ENCODE peak calls at places on chromosomes 13 and 19, in ten cellular contexts. One of them, this sample, is unnamed.
A peak's percentile ranks its signal among the peaks of the same experiment; 100 is the strongest.

GRCh38 chr19:44759083-44759804 is 10.7 kb downstream of the BCL3 start:
- DNase-seq in SK-N-SH: no peak
- DNase-seq in mucosa of descending colon: no peak
- DNase-seq in brain microvascular endothelial cell: no peak
- DNase-seq in HFFc6: no peak
- DNase-seq in cardiac muscle cell: no peak
- DNase-seq in GM23338: no peak
- DNase-seq in stomach: no peak
- DNase-seq in endothelial cell: no peak
- DNase-seq in fibroblast of mammary gland: no peak
- DNase-seq in this sample: no peak

GRCh38 chr13:74528751-74529513 is 394.7 kb upstream of the KLF12 start:
- DNase-seq in HFFc6: no peak
- DNase-seq in GM23338: no peak
- DNase-seq in mucosa of descending colon: no peak
- DNase-seq in cardiac muscle cell: no peak
- DNase-seq in fibroblast of mammary gland: no peak
- DNase-seq in endothelial cell: no peak
- DNase-seq in SK-N-SH: no peak
- DNase-seq in brain microvascular endothelial cell: no peak
- DNase-seq in stomach: no peak
- DNase-seq in this sample: no peak

GRCh38 chr19:35093941-35094647 is 21.5 kb upstream of the FXYD3 start:
- DNase-seq in stomach: no peak
- DNase-seq in HFFc6: no peak
- DNase-seq in GM23338: no peak
- DNase-seq in mucosa of descending colon: no peak
- DNase-seq in endothelial cell: no peak
- DNase-seq in fibroblast of mammary gland: no peak
- DNase-seq in SK-N-SH: peak; percentile 72
- DNase-seq in brain microvascular endothelial cell: no peak
- DNase-seq in cardiac muscle cell: no peak
- DNase-seq in this sample: no peak

GRCh38 chr13:20475927-20476691 is 49.5 kb downstream of the CRYL1 start:
- DNase-seq in cardiac muscle cell: no peak
- DNase-seq in brain microvascular endothelial cell: no peak
- DNase-seq in GM23338: peak; percentile 43
- DNase-seq in SK-N-SH: no peak
- DNase-seq in endothelial cell: no peak
- DNase-seq in mucosa of descending colon: peak; percentile 24
- DNase-seq in stomach: peak; percentile 77
- DNase-seq in fibroblast of mammary gland: no peak
- DNase-seq in HFFc6: no peak
- DNase-seq in this sample: no peak

GRCh38 chr13:102901615-102902305 is 55.9 kb downstream of the ERCC5 start:
- DNase-seq in mucosa of descending colon: no peak
- DNase-seq in fibroblast of mammary gland: peak; percentile 49
- DNase-seq in brain microvascular endothelial cell: peak; percentile 17
- DNase-seq in cardiac muscle cell: no peak
- DNase-seq in HFFc6: peak; percentile 9
- DNase-seq in GM23338: no peak
- DNase-seq in stomach: no peak
- DNase-seq in endothelial cell: no peak
- DNase-seq in SK-N-SH: no peak
- DNase-seq in this sample: peak; percentile 44

GRCh38 chr13:21242236-21242635 is 65.8 kb downstream of the MRPL57 start:
- DNase-seq in brain microvascular endothelial cell: no peak
- DNase-seq in mucosa of descending colon: no peak
- DNase-seq in HFFc6: no peak
- DNase-seq in endothelial cell: peak; percentile 47
- DNase-seq in cardiac muscle cell: no peak
- DNase-seq in stomach: no peak
- DNase-seq in GM23338: peak; percentile 79
- DNase-seq in SK-N-SH: peak; percentile 39
- DNase-seq in fibroblast of mammary gland: no peak
- DNase-seq in this sample: no peak

GRCh38 chr19:10228393-10228792 is 2.7 kb downstream of the S1PR2 start:
- DNase-seq in GM23338: no peak
- DNase-seq in endothelial cell: no peak
- DNase-seq in HFFc6: no peak
- DNase-seq in stomach: no peak
- DNase-seq in SK-N-SH: no peak
- DNase-seq in fibroblast of mammary gland: no peak
- DNase-seq in brain microvascular endothelial cell: no peak
- DNase-seq in mucosa of descending colon: no peak
- DNase-seq in cardiac muscle cell: no peak
- DNase-seq in this sample: no peak

GRCh38 chr13:52955505-52955904 is 73.1 kb upstream of the OLFM4 start:
- DNase-seq in stomach: no peak
- DNase-seq in brain microvascular endothelial cell: no peak
- DNase-seq in mucosa of descending colon: no peak
- DNase-seq in cardiac muscle cell: no peak
- DNase-seq in endothelial cell: no peak
- DNase-seq in HFFc6: no peak
- DNase-seq in SK-N-SH: no peak
- DNase-seq in GM23338: peak; percentile 88
- DNase-seq in fibroblast of mammary gland: no peak
- DNase-seq in this sample: no peak

GRCh38 chr13:52029569-52029968 is 5.1 kb downstream of the UTP14C start:
- DNase-seq in brain microvascular endothelial cell: no peak
- DNase-seq in GM23338: no peak
- DNase-seq in fibroblast of mammary gland: no peak
- DNase-seq in HFFc6: no peak
- DNase-seq in SK-N-SH: no peak
- DNase-seq in stomach: no peak
- DNase-seq in cardiac muscle cell: no peak
- DNase-seq in endothelial cell: no peak
- DNase-seq in mucosa of descending colon: peak; percentile 54
- DNase-seq in this sample: no peak

GRCh38 chr19:20171285-20171684 is 4.3 kb downstream of the ZNF486 start:
- DNase-seq in SK-N-SH: no peak
- DNase-seq in fibroblast of mammary gland: no peak
- DNase-seq in brain microvascular endothelial cell: no peak
- DNase-seq in HFFc6: no peak
- DNase-seq in endothelial cell: no peak
- DNase-seq in cardiac muscle cell: no peak
- DNase-seq in GM23338: no peak
- DNase-seq in mucosa of descending colon: no peak
- DNase-seq in stomach: no peak
- DNase-seq in this sample: no peak

GRCh38 chr19:20164456-20164855 is 2.6 kb upstream of the ZNF486 start:
- DNase-seq in HFFc6: no peak
- DNase-seq in fibroblast of mammary gland: no peak
- DNase-seq in mucosa of descending colon: no peak
- DNase-seq in SK-N-SH: no peak
- DNase-seq in endothelial cell: no peak
- DNase-seq in cardiac muscle cell: no peak
- DNase-seq in brain microvascular endothelial cell: no peak
- DNase-seq in GM23338: no peak
- DNase-seq in stomach: no peak
- DNase-seq in this sample: no peak

GRCh38 chr19:20162821-20163220 is 4.2 kb upstream of the ZNF486 start:
- DNase-seq in mucosa of descending colon: no peak
- DNase-seq in cardiac muscle cell: no peak
- DNase-seq in GM23338: no peak
- DNase-seq in HFFc6: no peak
- DNase-seq in SK-N-SH: no peak
- DNase-seq in endothelial cell: peak; percentile 42
- DNase-seq in stomach: no peak
- DNase-seq in fibroblast of mammary gland: no peak
- DNase-seq in brain microvascular endothelial cell: no peak
- DNase-seq in this sample: no peak

GRCh38 chr19:20167020-20167644 is at the start of gene ZNF486:
- DNase-seq in cardiac muscle cell: peak; percentile 97
- DNase-seq in fibroblast of mammary gland: peak; percentile 96
- DNase-seq in stomach: peak; percentile 97
- DNase-seq in brain microvascular endothelial cell: peak; percentile 98
- DNase-seq in GM23338: peak; percentile 100
- DNase-seq in mucosa of descending colon: peak; percentile 97
- DNase-seq in endothelial cell: peak; percentile 89
- DNase-seq in SK-N-SH: peak; percentile 85
- DNase-seq in HFFc6: peak; percentile 88
- DNase-seq in this sample: peak; percentile 98

DNA sequence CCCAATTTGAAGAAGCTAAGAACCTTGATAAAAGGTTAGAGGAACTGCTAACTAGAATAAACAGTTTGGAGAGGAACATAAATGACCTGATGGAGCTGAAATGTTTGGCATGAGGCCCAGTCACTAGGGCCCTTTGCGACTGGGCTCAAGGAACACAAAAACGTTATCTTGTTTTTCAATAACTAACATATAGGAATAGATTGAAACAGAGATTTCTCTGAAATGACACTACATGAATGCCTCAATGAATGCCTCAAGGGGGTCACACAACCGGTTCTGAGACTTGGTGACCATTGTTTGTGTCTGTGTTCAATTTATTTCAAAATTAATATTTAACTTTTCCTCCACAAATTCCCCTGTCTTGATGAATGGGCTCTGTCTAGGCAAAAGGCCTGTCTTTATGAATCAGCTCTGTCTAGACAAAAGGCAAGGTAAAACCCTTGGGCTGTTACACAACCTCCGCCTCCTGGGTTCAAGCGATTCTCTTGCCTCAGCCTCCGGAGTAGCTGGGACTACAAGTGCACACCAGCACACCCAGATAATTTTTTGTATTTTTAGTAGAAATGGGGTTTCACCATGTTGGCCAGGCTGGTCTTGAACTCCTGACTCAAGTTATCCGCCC is 932 bp upstream of the ZNF486 start:
- DNase-seq in stomach: no peak
- DNase-seq in SK-N-SH: no peak
- DNase-seq in HFFc6: no peak
- DNase-seq in endothelial cell: no peak
- DNase-seq in brain microvascular endothelial cell: no peak
- DNase-seq in mucosa of descending colon: no peak
- DNase-seq in GM23338: no peak
- DNase-seq in cardiac muscle cell: no peak
- DNase-seq in fibroblast of mammary gland: no peak
- DNase-seq in this sample: no peak
- TF ChIP-seq CTCF in stomach: no peak
- TF ChIP-seq CTCF in SK-N-SH: no peak
- TF ChIP-seq CTCF in HFFc6: no peak
- TF ChIP-seq CTCF in endothelial cell: no peak
- TF ChIP-seq CTCF in brain microvascular endothelial cell: no peak
- TF ChIP-seq CTCF in mucosa of descending colon: no peak
- TF ChIP-seq CTCF in GM23338: no peak
- TF ChIP-seq CTCF in cardiac muscle cell: no peak
- TF ChIP-seq CTCF in fibroblast of mammary gland: no peak
- TF ChIP-seq CTCF in this sample: no peak

DNA sequence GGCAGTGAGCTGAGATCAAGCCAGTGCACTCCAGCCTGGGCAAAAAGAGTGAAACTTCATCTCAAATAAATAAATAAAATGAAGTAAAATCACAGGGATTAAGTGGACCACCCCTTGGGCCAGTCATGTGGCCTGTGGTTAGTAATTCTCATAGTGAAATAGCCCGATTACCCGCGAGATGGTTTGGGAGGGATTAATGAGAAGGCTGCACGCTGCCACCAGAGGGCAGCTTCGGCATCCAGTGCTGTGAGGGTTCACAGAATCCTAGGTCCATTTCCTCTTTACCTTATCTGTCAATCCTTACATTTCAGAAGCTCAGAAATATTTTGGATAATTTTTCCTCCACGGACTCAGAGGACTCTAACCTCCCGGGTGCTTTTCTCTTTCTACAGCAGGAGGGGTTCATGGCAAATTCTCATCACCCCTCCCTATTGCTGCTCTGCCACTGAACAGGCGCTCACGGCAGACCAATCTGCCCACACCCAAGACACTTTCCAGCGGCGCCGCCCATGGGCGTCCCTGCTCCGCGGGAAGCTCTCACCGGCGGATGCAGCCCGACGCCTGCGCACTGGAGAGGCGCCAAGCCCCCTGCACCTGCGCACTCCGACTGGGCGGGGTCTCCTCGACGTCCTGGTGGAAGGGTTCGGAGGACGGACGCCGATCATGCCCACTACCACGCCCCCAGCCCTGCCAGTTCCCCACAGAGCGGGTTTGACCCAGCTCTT is 11.0 kb downstream of the ZNF835 start:
- DNase-seq in SK-N-SH: peak; percentile 66
- DNase-seq in stomach: no peak
- DNase-seq in fibroblast of mammary gland: no peak
- DNase-seq in endothelial cell: no peak
- DNase-seq in brain microvascular endothelial cell: no peak
- DNase-seq in GM23338: no peak
- DNase-seq in mucosa of descending colon: no peak
- DNase-seq in cardiac muscle cell: no peak
- DNase-seq in HFFc6: no peak
- DNase-seq in this sample: no peak
- TF ChIP-seq CTCF in SK-N-SH: no peak
- TF ChIP-seq CTCF in stomach: no peak
- TF ChIP-seq CTCF in fibroblast of mammary gland: no peak
- TF ChIP-seq CTCF in endothelial cell: no peak
- TF ChIP-seq CTCF in brain microvascular endothelial cell: no peak
- TF ChIP-seq CTCF in GM23338: peak; percentile 11
- TF ChIP-seq CTCF in mucosa of descending colon: no peak
- TF ChIP-seq CTCF in cardiac muscle cell: no peak
- TF ChIP-seq CTCF in HFFc6: no peak
- TF ChIP-seq CTCF in this sample: peak; percentile 12

GRCh38 chr19:3879656-3880055 is 829 bp upstream of the ATCAY start:
- DNase-seq in endothelial cell: no peak
- DNase-seq in stomach: no peak
- DNase-seq in SK-N-SH: peak; percentile 52
- DNase-seq in GM23338: no peak
- DNase-seq in cardiac muscle cell: no peak
- DNase-seq in brain microvascular endothelial cell: no peak
- DNase-seq in fibroblast of mammary gland: no peak
- DNase-seq in HFFc6: no peak
- DNase-seq in mucosa of descending colon: no peak
- DNase-seq in this sample: no peak
- TF ChIP-seq CTCF in endothelial cell: peak; percentile 61
- TF ChIP-seq CTCF in stomach: no peak
- TF ChIP-seq CTCF in SK-N-SH: peak; percentile 42
- TF ChIP-seq CTCF in GM23338: peak; percentile 80
- TF ChIP-seq CTCF in cardiac muscle cell: no peak
- TF ChIP-seq CTCF in brain microvascular endothelial cell: peak; percentile 26
- TF ChIP-seq CTCF in fibroblast of mammary gland: no peak
- TF ChIP-seq CTCF in HFFc6: peak; percentile 49
- TF ChIP-seq CTCF in mucosa of descending colon: no peak
- TF ChIP-seq CTCF in this sample: no peak

DNA sequence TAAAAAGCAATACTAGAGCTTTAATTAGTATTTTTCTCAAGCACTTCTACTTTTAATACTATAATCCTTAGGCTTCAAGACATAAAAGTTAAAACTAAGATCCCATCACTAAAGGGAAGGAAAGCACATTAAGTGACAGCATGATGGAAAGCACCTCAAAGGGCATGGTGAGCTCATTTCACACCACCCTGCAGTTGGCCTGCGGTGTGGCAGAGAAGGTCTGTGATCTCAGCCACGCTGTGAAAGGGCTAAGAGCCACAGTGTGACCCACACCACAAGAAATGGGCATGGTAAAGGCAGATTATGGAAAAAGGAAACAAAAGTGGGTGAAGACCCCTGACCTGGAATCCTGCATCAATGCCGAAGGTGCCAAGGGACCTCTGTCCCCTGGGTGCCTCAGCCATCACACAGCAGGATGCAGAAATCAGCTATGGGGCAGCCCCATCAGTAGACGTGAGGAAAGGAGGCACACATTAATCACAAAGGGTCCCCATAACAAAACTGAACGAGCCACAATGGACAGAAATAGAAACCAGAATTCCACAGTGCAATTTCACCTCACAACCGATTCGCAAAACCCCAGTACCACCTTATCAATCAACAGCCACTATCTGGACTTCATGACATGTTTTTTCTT is 33.6 kb downstream of the TUBGCP3 start:
- DNase-seq in SK-N-SH: no peak
- DNase-seq in brain microvascular endothelial cell: no peak
- DNase-seq in GM23338: no peak
- DNase-seq in mucosa of descending colon: no peak
- DNase-seq in stomach: no peak
- DNase-seq in fibroblast of mammary gland: no peak
- DNase-seq in HFFc6: no peak
- DNase-seq in endothelial cell: no peak
- DNase-seq in cardiac muscle cell: no peak
- DNase-seq in this sample: no peak
- TF ChIP-seq CTCF in SK-N-SH: no peak
- TF ChIP-seq CTCF in brain microvascular endothelial cell: no peak
- TF ChIP-seq CTCF in GM23338: no peak
- TF ChIP-seq CTCF in mucosa of descending colon: no peak
- TF ChIP-seq CTCF in stomach: no peak
- TF ChIP-seq CTCF in fibroblast of mammary gland: no peak
- TF ChIP-seq CTCF in HFFc6: no peak
- TF ChIP-seq CTCF in endothelial cell: no peak
- TF ChIP-seq CTCF in cardiac muscle cell: no peak
- TF ChIP-seq CTCF in this sample: no peak